ENCODE peak calls at places on chromosomes 11 and 22, in seven cellular contexts. Y is HCT116, D is WTC11, O is K562, H is HepG2, X is H1, R is GM12878. V is an unnamed sample.

GRCh38 chr11:114612686-114613085 is 17.1 kb upstream of the NXPE4 start:
- DNase-seq in H (no peak), O (no peak), Y (no peak), D (no peak), X (no peak), R (no peak), V (no peak)

GRCh38 chr11:119531091-119531490 is 108.1 kb upstream of the THY1 start:
- DNase-seq in H (no peak), Y (no peak), X (no peak), O (no peak), R (no peak), D (no peak), V (no peak)

GRCh38 chr11:64400096-64400495 is 41.1 kb downstream of the RPS6KA4 start:
- DNase-seq in O (peak), D (no peak), X (no peak), Y (no peak), H (no peak), R (no peak), V (no peak)

GRCh38 chr11:22927793-22928192 is 67.5 kb upstream of the CCDC179 start:
- DNase-seq in O (no peak), R (no peak), Y (no peak), H (no peak), X (no peak), D (no peak), V (no peak)

GRCh38 chr11:102343789-102344188 is 3.2 kb upstream of the BIRC2 start:
- DNase-seq in D (no peak), O (no peak), Y (no peak), R (no peak), X (no peak), H (no peak), V (no peak)

GRCh38 chr11:1463056-1463455 is 23.5 kb downstream of the MOB2 start:
- DNase-seq in H (no peak), Y (no peak), O (no peak), X (no peak), R (no peak), D (no peak), V (no peak)

GRCh38 chr11:26949846-26950245 is 44.1 kb upstream of the FIBIN start:
- DNase-seq in R (no peak), O (no peak), X (no peak), H (no peak), Y (no peak), D (no peak), V (no peak)

GRCh38 chr11:56905442-56905841 is 83.3 kb upstream of the OR5AK2 start:
- DNase-seq in D (no peak), R (no peak), X (no peak), O (no peak), H (no peak), Y (no peak), V (no peak)

GRCh38 chr11:64364911-64365310 is 5.9 kb downstream of the RPS6KA4 start:
- DNase-seq in H (no peak), O (no peak), D (no peak), Y (no peak), R (no peak), X (no peak), V (no peak)

GRCh38 chr11:33539659-33540249 is 160.9 kb downstream of the C11orf91 start:
- DNase-seq in Y (no peak), H (no peak), D (no peak), O (no peak), X (no peak), R (no peak), V (no peak)

GRCh38 chr11:100515087-100515486 is 172.0 kb upstream of the ARHGAP42 start:
- DNase-seq in Y (no peak), D (peak), H (no peak), X (no peak), R (no peak), O (no peak), V (no peak)

GRCh38 chr11:10116588-10116987 is 177.4 kb downstream of the SBF2 start:
- DNase-seq in O (no peak), H (no peak), R (no peak), D (no peak), Y (no peak), X (no peak), V (no peak)

GRCh38 chr11:79896258-79896657 is 455.4 kb upstream of the TENM4 start:
- DNase-seq in H (no peak), R (no peak), O (no peak), Y (no peak), X (no peak), D (no peak), V (no peak)

GRCh38 chr11:134118016-134118415 is 49.1 kb downstream of the JAM3 start:
- DNase-seq in Y (no peak), D (no peak), X (no peak), R (no peak), H (no peak), O (no peak), V (no peak)

GRCh38 chr11:92941676-92942571 is 27.5 kb upstream of the MTNR1B start:
- DNase-seq in R (no peak), D (no peak), H (peak), Y (peak), X (no peak), O (peak), V (peak)

GRCh38 chr11:134554106-134554505 is 142.1 kb upstream of the B3GAT1 start:
- DNase-seq in H (no peak), O (no peak), X (peak), D (no peak), R (no peak), Y (no peak), V (no peak)

GRCh38 chr11:72812968-72813739 is 1.1 kb upstream of the ATG16L2 start:
- DNase-seq in D (peak), X (peak), O (peak), R (no peak), Y (peak), H (peak), V (peak)

GRCh38 chr22:19548964-19549363 is 24.8 kb upstream of the CLDN5 start:
- DNase-seq in R (no peak), X (no peak), O (no peak), H (no peak), D (no peak), Y (no peak), V (no peak)

GRCh38 chr11:75597636-75598035 is 35.6 kb downstream of the SERPINH1 start:
- DNase-seq in R (no peak), X (no peak), O (peak), Y (peak), H (peak), D (peak), V (peak)

GRCh38 chr22:37566903-37567798 is 6.9 kb downstream of the CDC42EP1 start:
- DNase-seq in R (peak), Y (peak), D (peak), O (peak), X (peak), H (peak), V (peak)

GRCh38 chr11:64900263-64900678 is 16.7 kb downstream of the ATG2A start:
- DNase-seq in D (no peak), Y (no peak), H (no peak), X (no peak), O (no peak), R (no peak), V (no peak)

GRCh38 chr11:86214710-86215109 is 29.8 kb upstream of the EED start:
- DNase-seq in R (peak), H (no peak), Y (no peak), X (no peak), O (no peak), D (no peak), V (no peak)

GRCh38 chr11:4191031-4191571 is 96.5 kb downstream of the RRM1 start:
- DNase-seq in H (no peak), R (no peak), D (no peak), X (peak), Y (no peak), O (no peak), V (no peak)

GRCh38 chr11:64028398-64029115 is 7.2 kb upstream of the FLRT1 start:
- DNase-seq in D (peak), R (no peak), H (no peak), X (peak), Y (no peak), O (no peak), V (peak)

GRCh38 chr22:30347255-30347892 is 9.3 kb downstream of the SF3A1 start:
- DNase-seq in R (no peak), X (no peak), O (no peak), Y (no peak), H (no peak), D (no peak), V (no peak)
- TF ChIP-seq SP1 in R (no peak), X (no peak), O (no peak), Y (no peak), H (no peak), D (no peak), V (no peak)

GRCh38 chr22:29269731-29270474 is 1.8 kb downstream of the EWSR1 start:
- DNase-seq in O (no peak), X (no peak), H (peak), Y (no peak), D (no peak), R (no peak), V (no peak)
- TF ChIP-seq SP1 in O (no peak), X (no peak), H (no peak), Y (no peak), D (no peak), R (no peak), V (no peak)

DNA sequence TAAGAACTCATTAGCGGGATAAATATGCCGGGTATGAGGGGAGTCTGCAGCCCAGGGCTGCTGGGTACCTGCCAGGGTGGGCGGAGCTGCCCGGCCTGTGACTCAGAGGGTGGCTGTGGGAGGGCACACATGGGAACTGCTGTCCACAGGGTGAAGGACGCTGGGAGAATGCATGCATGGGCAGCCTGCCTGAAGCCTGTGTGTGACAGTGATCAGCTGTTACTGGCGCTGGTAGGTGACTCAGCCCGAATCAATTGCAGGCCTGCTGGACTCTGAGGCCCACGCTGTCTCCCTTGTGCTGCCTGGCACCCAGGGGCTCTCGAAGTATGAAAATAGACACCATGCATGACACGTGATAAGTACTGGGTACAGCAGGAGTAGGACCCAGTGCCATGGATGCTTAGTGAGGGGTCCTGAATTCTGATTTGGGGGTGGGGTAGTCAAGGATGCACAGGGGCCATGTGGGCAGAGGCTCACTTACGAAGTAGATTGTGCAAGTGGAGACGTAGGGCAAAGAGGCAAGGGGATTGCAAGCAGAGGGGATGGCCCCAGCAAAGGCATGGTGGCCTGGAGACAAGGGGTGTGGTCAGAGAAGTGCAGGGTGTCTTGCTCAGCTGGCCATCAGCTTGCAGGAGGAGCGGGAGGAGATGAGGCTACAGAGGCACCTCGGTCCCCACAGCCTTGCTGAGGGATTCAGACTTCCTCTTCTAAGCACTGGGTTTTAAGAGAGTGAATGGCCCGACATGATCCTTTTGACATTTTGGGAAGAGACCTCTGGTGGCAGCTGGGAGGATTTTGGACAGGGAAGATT is 36.5 kb downstream of the GRIK4 start:
- DNase-seq in X (no peak), R (no peak), Y (peak), D (no peak), H (peak), O (no peak), V (no peak)
- TF ChIP-seq SP1 in X (no peak), R (no peak), Y (peak), D (no peak), H (no peak), O (no peak), V (no peak)

DNA sequence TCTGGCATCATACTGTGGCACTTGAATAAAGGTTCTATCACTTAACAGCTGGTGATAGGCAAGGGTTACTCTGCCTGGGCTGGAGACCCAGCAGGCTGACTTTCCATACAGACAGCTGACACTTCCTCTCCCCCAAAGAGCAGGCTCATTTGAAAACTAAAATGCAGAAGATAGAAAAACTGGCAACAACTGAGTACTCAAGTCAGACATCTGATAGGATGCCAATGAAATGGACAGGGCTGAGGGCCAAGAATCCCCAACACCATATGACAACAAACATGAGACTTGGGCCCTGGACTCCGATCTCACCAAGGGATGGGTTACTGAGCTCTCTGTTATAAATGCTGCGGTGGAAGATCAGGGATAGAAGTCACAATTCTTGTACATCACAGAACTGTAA is 237.2 kb downstream of the LRRC4C start:
- DNase-seq in H (no peak), R (no peak), X (no peak), Y (no peak), D (no peak), O (no peak), V (no peak)
- TF ChIP-seq SP1 in H (no peak), R (no peak), X (no peak), Y (no peak), D (no peak), O (no peak), V (no peak)

DNA sequence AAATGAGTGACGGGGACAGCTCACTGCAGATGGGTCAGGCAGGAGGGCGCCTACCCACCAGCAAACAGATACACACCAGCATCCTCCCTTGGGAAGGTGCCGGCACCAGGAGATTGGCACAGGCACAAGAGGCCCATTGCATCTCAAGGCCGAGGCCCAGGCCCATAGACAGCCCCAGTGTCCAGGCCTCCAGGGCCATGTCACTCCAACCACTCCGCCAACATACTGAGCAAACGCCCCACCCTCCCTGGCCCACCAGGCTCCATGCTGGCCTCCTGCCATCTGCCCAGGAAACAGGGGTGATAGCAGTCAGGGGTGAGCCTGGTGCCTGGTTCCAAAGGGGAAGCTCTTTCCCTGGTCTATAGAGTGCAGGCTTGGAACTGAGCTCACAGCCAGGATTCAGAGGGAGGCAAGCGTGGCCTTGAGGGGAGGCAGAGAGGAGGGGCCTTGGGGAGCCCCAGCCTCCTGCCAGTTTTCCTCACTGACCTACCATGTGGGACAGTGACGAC is 34.7 kb downstream of the PISD start:
- DNase-seq in Y (no peak), D (no peak), O (no peak), R (no peak), X (no peak), H (peak), V (no peak)
- TF ChIP-seq SP1 in Y (no peak), D (no peak), O (no peak), R (no peak), X (no peak), H (no peak), V (no peak)

DNA sequence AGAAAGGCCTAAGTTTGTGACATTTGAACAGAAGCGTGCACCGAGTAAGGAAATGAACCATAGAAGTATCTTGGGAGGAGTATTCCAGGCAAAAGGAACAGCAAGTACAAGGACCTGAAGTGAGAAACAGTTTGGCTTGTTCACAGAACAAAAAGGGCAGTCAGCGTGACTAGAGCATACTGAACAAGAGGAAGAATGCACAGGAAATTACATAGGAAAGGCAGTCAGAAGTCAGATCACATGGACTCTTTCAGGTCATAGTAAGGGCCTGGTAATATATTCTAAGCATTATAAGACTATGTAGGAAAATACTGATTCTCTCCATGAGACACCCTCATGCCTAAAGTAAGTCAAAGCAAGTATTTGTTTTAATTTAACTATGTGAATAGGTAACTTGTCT is 52.3 kb upstream of the GAB2 start:
- DNase-seq in H (no peak), O (no peak), X (no peak), Y (no peak), D (no peak), R (no peak), V (no peak)
- TF ChIP-seq SP1 in H (no peak), O (no peak), X (no peak), Y (no peak), D (no peak), R (no peak), V (no peak)

GRCh38 chr11:78188809-78189724 is at the start of gene USP35:
- DNase-seq in X (no peak), O (no peak), D (no peak), R (no peak), H (no peak), Y (no peak), V (no peak)

GRCh38 chr11:78189851-78190250 is 1.1 kb downstream of the USP35 start:
- DNase-seq in R (no peak), Y (no peak), O (no peak), D (no peak), X (no peak), H (no peak), V (no peak)

GRCh38 chr11:78188012-78188808 is at the start of gene KCTD21:
- DNase-seq in D (peak), H (peak), O (peak), R (peak), X (peak), Y (peak), V (peak)

GRCh38 chr11:78190374-78190773 is 1.7 kb downstream of the USP35 start:
- DNase-seq in D (no peak), X (no peak), O (no peak), R (peak), H (no peak), Y (no peak), V (no peak)

GRCh38 chr11:78187366-78188011 is 937 bp downstream of the KCTD21 start:
- DNase-seq in D (no peak), H (no peak), X (no peak), O (no peak), Y (no peak), R (no peak), V (no peak)
- TF ChIP-seq SP1 in D (no peak), H (no peak), X (no peak), O (no peak), Y (no peak), R (no peak), V (no peak)

GRCh38 chr22:31915499-31916065 is 28.8 kb upstream of the YWHAH start:
- DNase-seq in H (no peak), O (no peak), Y (no peak), R (no peak), D (no peak), X (no peak), V (no peak)

GRCh38 chr22:31919730-31920129 is 24.6 kb upstream of the YWHAH start:
- DNase-seq in Y (no peak), O (no peak), D (no peak), H (peak), X (no peak), R (no peak), V (no peak)

GRCh38 chr22:31921106-31921505 is 23.2 kb upstream of the YWHAH start:
- DNase-seq in Y (no peak), D (no peak), X (no peak), H (no peak), O (no peak), R (no peak), V (no peak)

GRCh38 chr22:31920306-31920705 is 24.0 kb upstream of the YWHAH start:
- DNase-seq in D (no peak), O (no peak), H (no peak), X (no peak), Y (no peak), R (no peak), V (no peak)

GRCh38 chr22:31917227-31917921 is 27.0 kb upstream of the YWHAH start:
- DNase-seq in O (no peak), X (no peak), Y (no peak), H (no peak), R (peak), D (no peak), V (no peak)
- TF ChIP-seq SP1 in O (no peak), X (no peak), Y (no peak), H (no peak), R (peak), D (no peak), V (no peak)

V was measured in HEK293T.